ENCODE peak calls at places on chromosomes 13 and 19, in four cellular contexts. S, R, F and E are unnamed samples.

GRCh38 chr19:1676351-1677266 is 24.2 kb upstream of the TCF3 start:
- DNase-seq in S (no peak), R (no peak), F (no peak), E (no peak)

GRCh38 chr19:35495107-35496064 is 5.1 kb upstream of the KRTDAP start:
- DNase-seq in F (peak), S (peak), R (peak), E (peak)

GRCh38 chr13:43831088-43831487 is 44.3 kb upstream of the ENOX1 start:
- DNase-seq in R (no peak), F (peak), S (no peak), E (no peak)

GRCh38 chr19:35348909-35349611 is 1.4 kb downstream of the FFAR1 start:
- DNase-seq in F (no peak), S (no peak), R (no peak), E (no peak)

GRCh38 chr13:60111726-60112125 is 52.0 kb downstream of the DIAPH3 start:
- DNase-seq in F (peak), R (no peak), S (no peak), E (no peak)

GRCh38 chr13:48110930-48111721 is 16.2 kb upstream of the MED4 start:
- DNase-seq in S (peak), R (no peak), F (no peak), E (no peak)

GRCh38 chr13:48214519-48215121 is 18.4 kb upstream of the ITM2B start:
- DNase-seq in S (no peak), F (no peak), R (no peak), E (no peak)

GRCh38 chr19:3606174-3606689 is 443 bp downstream of the TBXA2R start:
- DNase-seq in R (peak), F (no peak), S (peak), E (peak)

GRCh38 chr13:40116008-40116407 is 460.5 kb downstream of the COG6 start:
- DNase-seq in F (peak), S (peak), R (peak), E (peak)

GRCh38 chr19:48754950-48755645 is at the start of gene FGF21:
- DNase-seq in F (no peak), R (no peak), S (peak), E (no peak)

GRCh38 chr19:35347171-35347929 is at the start of gene FFAR1:
- DNase-seq in R (no peak), S (no peak), F (no peak), E (no peak)

GRCh38 chr19:2732883-2733282 is 6.9 kb downstream of the SLC39A3 start:
- DNase-seq in R (no peak), S (no peak), F (no peak), E (no peak)

GRCh38 chr19:39128511-39129079 is 3.0 kb downstream of the PAK4 start:
- DNase-seq in S (no peak), R (no peak), F (no peak), E (no peak)

GRCh38 chr19:7734220-7735203 is 2.6 kb upstream of the CLEC4G start:
- DNase-seq in S (no peak), F (no peak), R (no peak), E (no peak)

GRCh38 chr19:32373614-32374295 is 28.3 kb downstream of the ZNF507 start:
- DNase-seq in S (peak), R (peak), F (peak), E (peak)

GRCh38 chr19:48390188-48391099 is 907 bp downstream of the KDELR1 start:
- DNase-seq in R (peak), F (peak), S (peak), E (peak)

GRCh38 chr19:18093439-18094161 is 4.0 kb upstream of the MAST3 start:
- DNase-seq in S (no peak), F (peak), R (peak), E (no peak)

GRCh38 chr13:113554333-113554700 is 30.2 kb upstream of the TFDP1 start:
- DNase-seq in S (no peak), F (no peak), R (no peak), E (no peak)

GRCh38 chr13:21879263-21879914 is 208.5 kb downstream of the FGF9 start:
- DNase-seq in R (no peak), F (no peak), S (no peak), E (no peak)

GRCh38 chr19:32404939-32405430 is 585 bp upstream of the DPY19L3 start:
- DNase-seq in F (peak), R (peak), S (peak), E (peak)

GRCh38 chr13:110680852-110681251 is 25.1 kb downstream of the CARS2 start:
- DNase-seq in S (no peak), R (peak), F (no peak), E (peak)

GRCh38 chr13:64540468-64540867 is 2689.7 kb downstream of the PCDH9 start:
- DNase-seq in F (peak), S (no peak), R (no peak), E (no peak)